ENCODE peak calls at places on chromosomes 5 and 9, in four cellular contexts. I is K562, H is HepG2, F is GM12878. U is an unnamed sample.
A peak's percentile ranks its signal among the peaks of the same experiment; 100 is the strongest.

GRCh38 chr5:81371354-81371876 is 22.5 kb downstream of the ACOT12 start:
- DNase-seq in I (no peak), H (peak; percentile 81), F (no peak), U (no peak)

GRCh38 chr5:149714877-149715502 is 15.1 kb upstream of the PPARGC1B start:
- DNase-seq in I (no peak), H (no peak), F (no peak), U (no peak)

GRCh38 chr9:69073103-69073502 is 37.6 kb downstream of the FXN start:
- DNase-seq in I (no peak), H (no peak), F (no peak), U (no peak)

GRCh38 chr5:131171276-131171815 is 602 bp downstream of the LYRM7 start:
- DNase-seq in I (no peak), H (peak; percentile 27), F (no peak), U (peak; percentile 13)

GRCh38 chr5:68683632-68684035 is 410.2 kb upstream of the SLC30A5 start:
- DNase-seq in I (no peak), H (no peak), F (no peak), U (no peak)

GRCh38 chr5:151703227-151703626 is 16.5 kb upstream of the SPARC start:
- DNase-seq in I (no peak), H (no peak), F (peak; percentile 70), U (no peak)

GRCh38 chr9:33106827-33107621 is 30.6 kb upstream of the SMU1 start:
- DNase-seq in I (peak; percentile 23), H (no peak), F (no peak), U (no peak)

GRCh38 chr9:124377985-124378384 is 37.3 kb downstream of the PSMB7 start:
- DNase-seq in I (no peak), H (no peak), F (no peak), U (no peak)

GRCh38 chr9:126521976-126522590 is 91.6 kb upstream of the LMX1B start:
- DNase-seq in I (no peak), H (no peak), F (no peak), U (no peak)

GRCh38 chr9:91659529-91660294 is 236.1 kb upstream of the NFIL3 start:
- DNase-seq in I (peak; percentile 51), H (no peak), F (no peak), U (peak; percentile 71)

GRCh38 chr9:78549711-78550110 is 252.8 kb downstream of the PSAT1 start:
- DNase-seq in I (no peak), H (no peak), F (no peak), U (no peak)

GRCh38 chr5:57651127-57651526 is 168.5 kb upstream of the ACTBL2 start:
- DNase-seq in I (no peak), H (no peak), F (no peak), U (no peak)

GRCh38 chr5:166532821-166533220 is 1758.6 kb upstream of the WWC1 start:
- DNase-seq in I (no peak), H (no peak), F (no peak), U (no peak)

GRCh38 chr5:145752534-145752933 is 82.6 kb downstream of the PRELID2 start:
- DNase-seq in I (no peak), H (no peak), F (no peak), U (no peak)

GRCh38 chr5:81856948-81857928 is 106.3 kb upstream of the SSBP2 start:
- DNase-seq in I (no peak), H (no peak), F (no peak), U (peak; percentile 36)

GRCh38 chr5:150291388-150292385 is 2.1 kb upstream of the CAMK2A start:
- DNase-seq in I (no peak), H (no peak), F (no peak), U (no peak)

GRCh38 chr5:127111112-127111511 is 37.8 kb upstream of the C5orf63 start:
- DNase-seq in I (no peak), H (no peak), F (no peak), U (no peak)

GRCh38 chr5:93929146-93929545 is 187.7 kb upstream of the POU5F2 start:
- DNase-seq in I (no peak), H (no peak), F (no peak), U (no peak)

GRCh38 chr5:175246242-175246891 is 197.6 kb downstream of the DRD1 start:
- DNase-seq in I (no peak), H (no peak), F (no peak), U (no peak)

GRCh38 chr9:15936316-15936869 is 383.6 kb downstream of the CCDC171 start:
- DNase-seq in I (no peak), H (no peak), F (no peak), U (no peak)

GRCh38 chr5:8908055-8908683 is 637.7 kb downstream of the SEMA5A start:
- DNase-seq in I (peak; percentile 66), H (no peak), F (no peak), U (peak; percentile 46)

GRCh38 chr5:24188196-24188595 is 456.6 kb downstream of the CDH10 start:
- DNase-seq in I (no peak), H (no peak), F (no peak), U (no peak)

GRCh38 chr5:115785395-115786009 is 31.0 kb downstream of the CDO1 start:
- DNase-seq in I (no peak), H (no peak), F (no peak), U (peak; percentile 21)
- TF ChIP-seq TARDBP in I (no peak), H (no peak), F (no peak), U (no peak)

GRCh38 chr5:547086-547924 is 23.1 kb upstream of the SLC9A3 start:
- DNase-seq in I (no peak), H (no peak), F (no peak), U (no peak)
- TF ChIP-seq TARDBP in I (no peak), H (no peak), F (no peak), U (no peak)

DNA sequence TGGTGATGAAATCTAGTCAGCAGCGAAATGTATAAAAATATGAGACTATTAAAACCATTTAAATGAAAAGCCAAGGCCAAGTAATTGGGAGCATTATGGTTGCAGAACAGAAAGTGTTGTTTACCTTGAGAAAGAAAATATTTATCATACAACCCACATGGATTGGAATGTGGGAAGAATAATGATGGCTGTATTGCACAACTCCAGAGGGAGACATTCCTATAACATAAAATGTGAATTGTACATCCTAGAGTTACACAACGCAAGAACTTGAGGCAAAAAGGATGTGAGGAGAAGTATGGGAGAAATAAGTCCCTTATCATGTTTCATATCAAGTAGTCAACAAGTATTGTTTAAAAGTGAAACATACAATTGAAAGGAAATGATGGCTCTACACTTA is 1014.0 kb upstream of the SEMA6A start:
- DNase-seq in I (no peak), H (no peak), F (no peak), U (no peak)
- TF ChIP-seq TARDBP in I (no peak), H (no peak), F (no peak), U (no peak)

GRCh38 chr9:116000748-116001329 is 152.8 kb upstream of the PAPPA start:
- DNase-seq in I (peak; percentile 39), H (peak; percentile 32), F (no peak), U (peak; percentile 47)
- TF ChIP-seq TARDBP in I (no peak), H (no peak), F (no peak), U (no peak)

GRCh38 chr5:134106991-134107701 is 7.3 kb upstream of the TCF7 start:
- DNase-seq in I (no peak), H (no peak), F (no peak), U (no peak)
- TF ChIP-seq TARDBP in I (no peak), H (no peak), F (no peak), U (no peak)

GRCh38 chr9:1916676-1917075 is 98.5 kb upstream of the SMARCA2 start:
- DNase-seq in I (no peak), H (no peak), F (no peak), U (no peak)
- TF ChIP-seq TARDBP in I (no peak), H (no peak), F (no peak), U (no peak)

DNA sequence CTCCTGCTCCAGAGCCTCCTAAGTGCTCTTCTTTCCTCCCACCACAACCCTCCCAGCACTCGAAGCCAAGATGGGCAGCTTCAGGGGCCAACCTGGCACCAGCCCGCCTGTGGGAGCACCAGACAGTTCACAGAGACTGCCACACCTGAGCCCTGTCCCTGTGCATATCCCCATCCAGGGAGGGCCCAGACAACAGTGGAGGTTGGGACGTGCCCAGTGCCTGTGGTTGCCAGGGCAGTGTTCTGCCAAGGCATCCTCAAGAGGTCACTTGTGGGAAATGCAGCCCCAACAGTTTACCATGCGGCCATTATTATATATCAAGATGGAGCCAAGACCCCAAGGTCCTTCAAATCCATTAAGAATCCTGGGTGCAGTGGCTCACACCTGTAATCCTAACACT is 23.0 kb upstream of the TRIO start:
- DNase-seq in I (no peak), H (no peak), F (no peak), U (no peak)
- TF ChIP-seq TARDBP in I (no peak), H (no peak), F (no peak), U (no peak)

GRCh38 chr9:102049586-102050246 is 311.3 kb upstream of the GRIN3A start:
- DNase-seq in I (no peak), H (no peak), F (no peak), U (no peak)

GRCh38 chr9:102054811-102055210 is 316.4 kb upstream of the GRIN3A start:
- DNase-seq in I (no peak), H (no peak), F (no peak), U (no peak)
- TF ChIP-seq TARDBP in I (no peak), H (no peak), F (no peak), U (no peak)